ENCODE peak calls at places on chromosomes 2 and 18, in four cellular contexts. One of them, this sample, is unnamed. For H3K9me3 and H3K36me3, the result is how much of the 10 kb centered on the place peaks cover.

GRCh38 chr2:120547662-120548061 is 188.0 kb upstream of the GLI2 start:
- DNase-seq in neuronal stem cell: no peak
- DNase-seq in endodermal cell: no peak
- DNase-seq in SJCRH30: no peak
- DNase-seq in this sample: peak

GRCh38 chr2:145356046-145356445 is 836.1 kb upstream of the ZEB2 start:
- DNase-seq in neuronal stem cell: no peak
- DNase-seq in endodermal cell: no peak
- DNase-seq in SJCRH30: no peak
- DNase-seq in this sample: no peak

GRCh38 chr2:33216508-33217182 is 259.8 kb upstream of the RASGRP3 start:
- DNase-seq in neuronal stem cell: no peak
- DNase-seq in endodermal cell: no peak
- DNase-seq in SJCRH30: no peak
- DNase-seq in this sample: peak

GRCh38 chr2:241514986-241515737 is 6.8 kb upstream of the STK25 start:
- DNase-seq in neuronal stem cell: no peak
- DNase-seq in endodermal cell: no peak
- DNase-seq in SJCRH30: no peak
- DNase-seq in this sample: peak

GRCh38 chr2:60818272-60818671 is 62.2 kb downstream of the PAPOLG start:
- DNase-seq in neuronal stem cell: no peak
- DNase-seq in endodermal cell: no peak
- DNase-seq in SJCRH30: no peak
- DNase-seq in this sample: no peak

GRCh38 chr2:199784512-199784911 is 66.5 kb downstream of the FTCDNL1 start:
- DNase-seq in neuronal stem cell: no peak
- DNase-seq in endodermal cell: no peak
- DNase-seq in SJCRH30: no peak
- DNase-seq in this sample: no peak

GRCh38 chr2:200922439-200922838 is 33.3 kb downstream of the NIF3L1 start:
- DNase-seq in neuronal stem cell: no peak
- DNase-seq in endodermal cell: no peak
- DNase-seq in SJCRH30: no peak
- DNase-seq in this sample: no peak

GRCh38 chr2:191014653-191015020 is 666 bp upstream of the STAT1 start:
- DNase-seq in neuronal stem cell: peak
- DNase-seq in endodermal cell: no peak
- DNase-seq in SJCRH30: no peak
- DNase-seq in this sample: no peak

GRCh38 chr18:44602845-44603244 is 77.8 kb upstream of the SETBP1 start:
- DNase-seq in neuronal stem cell: no peak
- DNase-seq in endodermal cell: no peak
- DNase-seq in SJCRH30: no peak
- DNase-seq in this sample: peak

GRCh38 chr18:54774971-54775665 is 53.2 kb upstream of the RAB27B start:
- DNase-seq in neuronal stem cell: no peak
- DNase-seq in endodermal cell: no peak
- DNase-seq in SJCRH30: peak
- DNase-seq in this sample: peak

GRCh38 chr2:132424526-132425121 is 8.0 kb downstream of the GPR39 start:
- DNase-seq in neuronal stem cell: no peak
- DNase-seq in endodermal cell: peak
- DNase-seq in SJCRH30: no peak
- DNase-seq in this sample: peak

GRCh38 chr2:233489143-233489542 is 77.4 kb downstream of the USP40 start:
- DNase-seq in neuronal stem cell: no peak
- DNase-seq in endodermal cell: no peak
- DNase-seq in SJCRH30: no peak
- DNase-seq in this sample: no peak

GRCh38 chr2:109311771-109312170 is 182.8 kb downstream of the SH3RF3 start:
- DNase-seq in neuronal stem cell: no peak
- DNase-seq in endodermal cell: no peak
- DNase-seq in SJCRH30: no peak
- DNase-seq in this sample: no peak

GRCh38 chr2:105139556-105140236 is 101.8 kb downstream of the MRPS9 start:
- DNase-seq in neuronal stem cell: no peak
- DNase-seq in endodermal cell: no peak
- DNase-seq in SJCRH30: peak
- DNase-seq in this sample: peak

GRCh38 chr2:228675042-228675441 is 493.6 kb upstream of the SPHKAP start:
- DNase-seq in neuronal stem cell: no peak
- DNase-seq in endodermal cell: no peak
- DNase-seq in SJCRH30: no peak
- DNase-seq in this sample: peak

GRCh38 chr18:36469471-36469870 is 172.0 kb downstream of the FHOD3 start:
- DNase-seq in neuronal stem cell: no peak
- DNase-seq in endodermal cell: no peak
- DNase-seq in SJCRH30: no peak
- DNase-seq in this sample: no peak

GRCh38 chr2:48482313-48482712 is 47.6 kb upstream of the STON1 start:
- DNase-seq in neuronal stem cell: no peak
- DNase-seq in endodermal cell: no peak
- DNase-seq in SJCRH30: no peak
- DNase-seq in this sample: no peak

GRCh38 chr2:33108483-33109443 is 162.0 kb downstream of the LTBP1 start:
- DNase-seq in neuronal stem cell: no peak
- DNase-seq in endodermal cell: no peak
- DNase-seq in SJCRH30: peak
- DNase-seq in this sample: no peak

GRCh38 chr2:85429213-85429923 is 10.9 kb downstream of the SH2D6 start:
- DNase-seq in neuronal stem cell: no peak
- DNase-seq in endodermal cell: no peak
- DNase-seq in SJCRH30: peak
- DNase-seq in this sample: no peak

GRCh38 chr18:72541871-72542690 is 2.1 kb downstream of the CBLN2 start:
- DNase-seq in neuronal stem cell: peak
- DNase-seq in endodermal cell: peak
- DNase-seq in SJCRH30: no peak
- DNase-seq in this sample: peak

GRCh38 chr2:37781028-37781427 is 109.6 kb upstream of the CDC42EP3 start:
- DNase-seq in neuronal stem cell: no peak
- DNase-seq in endodermal cell: no peak
- DNase-seq in SJCRH30: peak
- DNase-seq in this sample: no peak

GRCh38 chr2:68196120-68196716 is 38.5 kb downstream of the PNO1 start:
- DNase-seq in neuronal stem cell: no peak
- DNase-seq in endodermal cell: no peak
- DNase-seq in SJCRH30: no peak
- DNase-seq in this sample: peak

GRCh38 chr2:110101280-110101844 is 14.3 kb downstream of the MALL start:
- DNase-seq in neuronal stem cell: no peak
- DNase-seq in endodermal cell: peak
- DNase-seq in SJCRH30: peak
- DNase-seq in this sample: peak

GRCh38 chr2:55482186-55482945 is 37.2 kb upstream of the CFAP36 start:
- DNase-seq in neuronal stem cell: no peak
- DNase-seq in endodermal cell: no peak
- DNase-seq in SJCRH30: peak
- DNase-seq in this sample: no peak

GRCh38 chr2:103165836-103166235 is 404.0 kb downstream of the TMEM182 start:
- DNase-seq in neuronal stem cell: no peak
- DNase-seq in endodermal cell: no peak
- DNase-seq in SJCRH30: no peak
- DNase-seq in this sample: no peak

GRCh38 chr2:164479460-164479859 is 141.8 kb downstream of the GRB14 start:
- DNase-seq in neuronal stem cell: peak
- DNase-seq in endodermal cell: peak
- DNase-seq in SJCRH30: peak
- DNase-seq in this sample: peak

GRCh38 chr2:31253344-31254155 is 19.6 kb downstream of the EHD3 start:
- DNase-seq in neuronal stem cell: no peak
- DNase-seq in endodermal cell: peak
- DNase-seq in SJCRH30: no peak
- DNase-seq in this sample: no peak

GRCh38 chr18:61435064-61435652 is 101.9 kb downstream of the CDH20 start:
- DNase-seq in neuronal stem cell: no peak
- DNase-seq in endodermal cell: peak
- DNase-seq in SJCRH30: peak
- DNase-seq in this sample: no peak

GRCh38 chr2:100773538-100773937 is 46.4 kb upstream of the NPAS2 start:
- DNase-seq in neuronal stem cell: no peak
- DNase-seq in endodermal cell: no peak
- DNase-seq in SJCRH30: no peak
- DNase-seq in this sample: no peak

GRCh38 chr18:78729099-78729467 is 250.5 kb upstream of the SALL3 start:
- DNase-seq in neuronal stem cell: no peak
- DNase-seq in endodermal cell: peak
- DNase-seq in SJCRH30: no peak
- DNase-seq in this sample: no peak

GRCh38 chr2:113886479-113887383 is 3.2 kb upstream of the ACTR3 start:
- DNase-seq in neuronal stem cell: no peak
- DNase-seq in endodermal cell: no peak
- DNase-seq in SJCRH30: peak
- DNase-seq in this sample: peak

GRCh38 chr18:59853380-59853779 is 46.4 kb upstream of the PMAIP1 start:
- DNase-seq in neuronal stem cell: no peak
- DNase-seq in endodermal cell: no peak
- DNase-seq in SJCRH30: no peak
- DNase-seq in this sample: no peak

GRCh38 chr2:9814129-9814868 is 29.0 kb upstream of the TAF1B start:
- DNase-seq in neuronal stem cell: no peak
- DNase-seq in endodermal cell: peak
- DNase-seq in SJCRH30: no peak
- DNase-seq in this sample: no peak
- H3K4me3 ChIP-seq in neuronal stem cell: no peak
- H3K4me3 ChIP-seq in endodermal cell: no peak
- H3K4me3 ChIP-seq in SJCRH30: no peak
- H3K4me3 ChIP-seq in this sample: no peak

GRCh38 chr2:62208758-62209114 is 12.8 kb downstream of the B3GNT2 start:
- DNase-seq in neuronal stem cell: no peak
- DNase-seq in endodermal cell: peak
- DNase-seq in SJCRH30: no peak
- DNase-seq in this sample: no peak
- H3K9me3 ChIP-seq in neuronal stem cell: under half
- H3K9me3 ChIP-seq in endodermal cell: under half
- H3K9me3 ChIP-seq in SJCRH30: under half
- H3K9me3 ChIP-seq in this sample: under half

DNA sequence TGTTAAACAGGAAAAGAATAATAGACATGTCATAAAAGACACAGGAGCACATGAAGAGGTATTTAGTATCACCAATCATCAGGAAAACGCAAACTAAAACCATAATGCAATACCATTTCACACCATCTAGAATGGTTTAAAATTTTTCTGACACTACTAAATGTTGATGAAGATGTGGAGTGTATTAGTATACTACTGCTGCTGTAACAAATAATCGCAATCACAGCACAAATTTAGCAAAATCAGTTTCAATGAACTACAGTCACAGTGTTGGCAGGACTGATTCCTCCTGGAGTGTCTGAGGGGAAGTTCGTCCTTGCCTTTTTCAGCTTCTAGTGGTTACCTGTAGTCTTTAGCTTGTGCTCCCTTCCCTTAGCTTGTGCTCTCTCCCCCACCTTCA is 24.1 kb downstream of the SMAD2 start:
- DNase-seq in neuronal stem cell: no peak
- DNase-seq in endodermal cell: no peak
- DNase-seq in SJCRH30: no peak
- DNase-seq in this sample: no peak
- H3K36me3 ChIP-seq in neuronal stem cell: under half
- H3K36me3 ChIP-seq in endodermal cell: half or more
- H3K36me3 ChIP-seq in SJCRH30: under half
- H3K36me3 ChIP-seq in this sample: under half

DNA sequence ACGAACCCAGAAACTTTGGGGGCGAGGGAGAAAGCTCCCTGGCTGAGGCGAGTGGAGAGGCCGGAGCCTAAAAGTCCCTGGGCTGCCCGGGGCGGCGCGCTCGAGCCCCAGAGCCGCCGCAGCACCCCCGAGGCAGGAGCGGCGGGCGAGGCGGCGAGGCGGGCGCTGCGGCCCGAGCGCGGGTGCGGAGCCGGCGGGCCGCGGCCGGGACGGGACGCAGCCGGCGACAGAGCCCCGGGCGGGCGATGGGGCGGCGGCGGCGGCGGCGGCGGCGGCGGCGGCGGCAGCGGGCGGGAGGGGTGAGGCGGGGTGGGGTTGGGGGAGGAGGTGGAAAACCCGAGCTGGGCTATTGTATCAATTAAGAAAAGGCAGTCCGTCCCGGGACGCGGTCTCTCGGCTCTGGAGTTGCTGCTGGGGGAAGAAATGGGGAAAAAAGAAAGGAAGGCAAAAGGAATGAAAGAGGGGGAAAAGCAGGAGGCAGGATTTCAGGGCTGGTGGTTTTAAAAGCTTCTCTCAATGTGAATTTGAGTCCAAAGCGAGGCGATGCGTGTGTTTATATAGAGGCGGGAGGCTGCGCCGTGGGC is 821 bp upstream of the CYP26B1 start:
- DNase-seq in neuronal stem cell: no peak
- DNase-seq in endodermal cell: peak
- DNase-seq in SJCRH30: peak
- DNase-seq in this sample: no peak
- H3K4me3 ChIP-seq in neuronal stem cell: peak
- H3K4me3 ChIP-seq in endodermal cell: peak
- H3K4me3 ChIP-seq in SJCRH30: peak
- H3K4me3 ChIP-seq in this sample: peak

GRCh38 chr2:230520061-230520874 is 104.3 kb downstream of the SP100 start:
- DNase-seq in neuronal stem cell: no peak
- DNase-seq in endodermal cell: no peak
- DNase-seq in SJCRH30: no peak
- DNase-seq in this sample: no peak

GRCh38 chr2:230520875-230521155 is 104.8 kb downstream of the SP100 start:
- DNase-seq in neuronal stem cell: no peak
- DNase-seq in endodermal cell: no peak
- DNase-seq in SJCRH30: no peak
- DNase-seq in this sample: no peak

GRCh38 chr2:230521386-230521785 is 105.4 kb downstream of the SP100 start:
- DNase-seq in neuronal stem cell: no peak
- DNase-seq in endodermal cell: no peak
- DNase-seq in SJCRH30: no peak
- DNase-seq in this sample: no peak

DNA sequence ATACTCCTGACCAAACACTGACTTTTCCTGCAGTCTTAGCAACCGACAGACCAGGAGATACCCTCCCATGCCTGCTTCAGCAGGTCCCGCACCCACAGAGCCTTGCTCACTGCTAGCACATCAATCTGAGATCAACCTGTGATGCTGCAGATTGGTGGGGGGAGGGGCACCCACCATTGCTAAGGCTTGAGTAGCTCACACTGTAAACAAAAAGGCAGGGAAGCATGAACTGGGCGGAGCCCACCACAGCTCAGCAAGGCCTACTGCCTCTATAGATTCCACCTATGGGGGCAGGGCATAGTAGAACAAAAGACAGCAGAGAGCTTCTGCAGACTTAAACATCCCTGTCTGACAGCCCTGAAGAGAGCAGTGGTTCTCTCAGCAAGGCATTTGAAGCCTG is 109.7 kb downstream of the SP100 start:
- DNase-seq in neuronal stem cell: no peak
- DNase-seq in endodermal cell: no peak
- DNase-seq in SJCRH30: no peak
- DNase-seq in this sample: no peak
- H3K9me3 ChIP-seq in neuronal stem cell: under half
- H3K9me3 ChIP-seq in endodermal cell: under half
- H3K9me3 ChIP-seq in SJCRH30: under half
- H3K9me3 ChIP-seq in this sample: half or more

This sample was measured in MG63.